ENCODE peak calls at places on chromosomes 2 and 18, in ten cellular contexts. O is glutamatergic neuron, F is mesothelial cell of epicardium, Z is body of pancreas, S is thoracic aorta, H is astrocyte of the spinal cord, J is GM10248, I is tibial nerve, R is neural crest cell, Q is HL-60. B is an unnamed sample.

GRCh38 chr2:160246356-160246755 is 46.3 kb upstream of the ITGB6 start:
- DNase-seq in O (no peak), S (no peak), Z (no peak), I (no peak), Q (no peak), R (no peak), H (peak), J (no peak), F (no peak), B (no peak)

GRCh38 chr2:191578031-191578430 is 99.9 kb upstream of the NABP1 start:
- DNase-seq in H (no peak), J (no peak), I (no peak), Q (no peak), O (no peak), F (no peak), R (no peak), S (no peak), Z (no peak), B (no peak)

GRCh38 chr2:142879191-142879590 is 1.7 kb downstream of the KYNU start:
- DNase-seq in O (no peak), H (no peak), J (no peak), I (no peak), Z (no peak), R (no peak), F (no peak), Q (no peak), S (no peak), B (no peak)

GRCh38 chr2:228681426-228681825 is 499.9 kb upstream of the SPHKAP start:
- DNase-seq in I (no peak), F (no peak), R (no peak), O (no peak), H (peak), S (no peak), J (no peak), Q (no peak), Z (no peak), B (peak)

GRCh38 chr2:50957880-50958279 is 74.1 kb downstream of the NRXN1 start:
- DNase-seq in S (no peak), F (no peak), R (no peak), I (no peak), J (no peak), Z (no peak), Q (no peak), O (no peak), H (peak), B (no peak)

GRCh38 chr2:227428731-227429285 is 41.1 kb upstream of the SCYGR1 start:
- DNase-seq in Z (no peak), F (no peak), R (no peak), I (no peak), S (no peak), J (no peak), Q (no peak), H (no peak), O (no peak), B (no peak)

GRCh38 chr2:234682492-234683228 is 185.8 kb upstream of the ARL4C start:
- DNase-seq in F (no peak), Q (no peak), S (no peak), H (peak), R (no peak), J (no peak), I (no peak), Z (no peak), O (peak), B (peak)

GRCh38 chr2:236047886-236048540 is 120.2 kb downstream of the GBX2 start:
- DNase-seq in H (no peak), I (no peak), Z (no peak), Q (no peak), F (no peak), S (no peak), J (no peak), O (no peak), R (no peak), B (no peak)

GRCh38 chr2:100978582-100979051 is 23.5 kb upstream of the RPL31 start:
- DNase-seq in F (no peak), Z (no peak), J (no peak), H (peak), Q (no peak), S (peak), I (no peak), R (no peak), O (no peak), B (peak)

GRCh38 chr2:193272011-193272410 is 1077.3 kb upstream of the TMEFF2 start:
- DNase-seq in F (no peak), Z (no peak), Q (peak), S (no peak), I (no peak), H (no peak), J (no peak), R (no peak), O (no peak), B (no peak)

GRCh38 chr2:61179701-61180639 is 18.0 kb downstream of the C2orf74 start:
- DNase-seq in H (peak), S (peak), F (no peak), I (no peak), R (no peak), Q (no peak), O (no peak), Z (peak), J (no peak), B (peak)

GRCh38 chr2:88738271-88738670 is 46.8 kb downstream of the RPIA start:
- DNase-seq in R (no peak), S (no peak), J (no peak), H (peak), O (no peak), Q (no peak), Z (no peak), I (no peak), F (no peak), B (peak)

GRCh38 chr18:58042826-58043362 is 1.1 kb upstream of the NEDD4L start:
- DNase-seq in R (no peak), H (no peak), J (no peak), O (no peak), Q (no peak), I (no peak), Z (no peak), F (no peak), S (no peak), B (no peak)

GRCh38 chr18:58043452-58044369 is at the start of gene NEDD4L:
- DNase-seq in F (peak), R (peak), O (peak), I (peak), Q (peak), S (peak), J (peak), H (peak), Z (peak), B (peak)

GRCh38 chr18:58046087-58046793 is 2.2 kb downstream of the NEDD4L start:
- DNase-seq in S (no peak), O (no peak), I (no peak), H (no peak), J (no peak), Z (no peak), F (no peak), Q (no peak), R (no peak), B (no peak)

GRCh38 chr18:58045265-58046086 is 1.4 kb downstream of the NEDD4L start:
- DNase-seq in S (no peak), R (peak), F (peak), H (peak), Z (peak), J (peak), O (peak), Q (no peak), I (no peak), B (no peak)

GRCh38 chr18:58044370-58045264 is 591 bp downstream of the NEDD4L start:
- DNase-seq in J (peak), Q (peak), S (peak), H (peak), Z (peak), F (peak), R (peak), I (peak), O (peak), B (no peak)
- TF ChIP-seq CTCF in J (no peak), Q (no peak), S (no peak), H (no peak), Z (peak), F (peak), R (peak), I (peak), O (no peak), B (no peak)

GRCh38 chr2:37326285-37326684 is 1.7 kb upstream of the PRKD3 start:
- DNase-seq in R (no peak), H (peak), J (no peak), F (no peak), S (no peak), I (peak), Z (peak), O (no peak), Q (no peak), B (peak)

GRCh38 chr2:37325625-37326071 is 1.0 kb upstream of the PRKD3 start:
- DNase-seq in S (no peak), H (no peak), Z (no peak), O (no peak), F (no peak), I (no peak), J (peak), R (no peak), Q (no peak), B (no peak)

GRCh38 chr2:37324536-37324785 is 172 bp downstream of the PRKD3 start:
- DNase-seq in S (peak), J (no peak), F (no peak), O (peak), R (no peak), Q (peak), Z (peak), H (peak), I (peak), B (peak)

GRCh38 chr2:37323770-37324535 is 680 bp downstream of the PRKD3 start:
- DNase-seq in Q (no peak), S (no peak), H (peak), J (peak), O (peak), R (peak), Z (peak), I (no peak), F (peak), B (peak)

DNA sequence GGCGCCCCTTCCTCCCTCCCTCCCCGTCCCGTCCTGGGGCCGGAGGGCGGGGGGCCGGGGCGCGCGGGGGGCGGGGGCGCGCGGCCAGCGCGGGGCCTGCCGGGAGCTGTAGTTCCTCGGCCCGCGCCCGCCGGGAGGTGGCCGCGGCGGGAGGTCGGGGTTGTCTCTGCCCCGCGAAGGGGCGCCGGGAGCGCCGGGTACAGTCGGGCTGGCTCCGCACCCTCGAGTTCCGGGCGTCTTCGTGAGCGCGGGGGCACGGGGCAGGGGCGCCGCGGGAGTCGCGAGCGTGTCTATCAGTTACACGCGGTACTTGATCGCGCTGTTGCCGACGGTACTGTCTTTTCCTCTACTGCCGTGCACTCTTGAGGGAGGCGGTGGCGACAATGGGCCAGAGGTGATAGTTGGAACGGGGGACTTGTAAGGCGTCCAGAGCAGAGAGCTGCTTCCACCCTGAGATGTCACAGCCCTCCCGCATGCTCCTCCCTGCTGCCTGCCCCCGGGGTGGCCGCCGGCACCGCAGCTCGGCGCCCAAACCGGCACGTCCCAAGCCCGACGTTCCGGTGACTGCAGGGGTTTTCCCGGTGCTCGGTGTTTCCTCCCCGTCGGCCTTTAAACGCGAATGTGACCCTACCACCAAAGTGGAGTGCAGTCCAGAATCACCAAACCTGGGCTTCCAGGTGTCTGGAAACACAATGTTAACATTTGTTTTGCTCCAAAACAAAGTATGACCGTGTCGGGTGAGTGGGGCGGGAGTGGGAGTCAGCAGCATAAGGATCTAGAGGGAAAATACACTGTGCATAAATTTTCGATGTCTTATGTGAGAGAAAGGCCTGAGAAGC is at the start of gene PRKD3:
- DNase-seq in R (peak), J (peak), Z (no peak), Q (no peak), I (peak), H (peak), S (no peak), O (peak), F (peak), B (peak)
- TF ChIP-seq CTCF in R (no peak), J (no peak), Z (no peak), Q (no peak), I (peak), H (no peak), S (peak), O (no peak), F (no peak), B (no peak)

GRCh38 chr2:200308421-200309295 is 2.2 kb downstream of the SPATS2L start:
- DNase-seq in R (no peak), Q (no peak), I (no peak), J (no peak), Z (no peak), F (no peak), O (no peak), S (no peak), H (peak), B (peak)
- TF ChIP-seq CTCF in R (no peak), Q (no peak), I (no peak), J (peak), Z (no peak), F (no peak), O (no peak), S (no peak), H (no peak), B (peak)

DNA sequence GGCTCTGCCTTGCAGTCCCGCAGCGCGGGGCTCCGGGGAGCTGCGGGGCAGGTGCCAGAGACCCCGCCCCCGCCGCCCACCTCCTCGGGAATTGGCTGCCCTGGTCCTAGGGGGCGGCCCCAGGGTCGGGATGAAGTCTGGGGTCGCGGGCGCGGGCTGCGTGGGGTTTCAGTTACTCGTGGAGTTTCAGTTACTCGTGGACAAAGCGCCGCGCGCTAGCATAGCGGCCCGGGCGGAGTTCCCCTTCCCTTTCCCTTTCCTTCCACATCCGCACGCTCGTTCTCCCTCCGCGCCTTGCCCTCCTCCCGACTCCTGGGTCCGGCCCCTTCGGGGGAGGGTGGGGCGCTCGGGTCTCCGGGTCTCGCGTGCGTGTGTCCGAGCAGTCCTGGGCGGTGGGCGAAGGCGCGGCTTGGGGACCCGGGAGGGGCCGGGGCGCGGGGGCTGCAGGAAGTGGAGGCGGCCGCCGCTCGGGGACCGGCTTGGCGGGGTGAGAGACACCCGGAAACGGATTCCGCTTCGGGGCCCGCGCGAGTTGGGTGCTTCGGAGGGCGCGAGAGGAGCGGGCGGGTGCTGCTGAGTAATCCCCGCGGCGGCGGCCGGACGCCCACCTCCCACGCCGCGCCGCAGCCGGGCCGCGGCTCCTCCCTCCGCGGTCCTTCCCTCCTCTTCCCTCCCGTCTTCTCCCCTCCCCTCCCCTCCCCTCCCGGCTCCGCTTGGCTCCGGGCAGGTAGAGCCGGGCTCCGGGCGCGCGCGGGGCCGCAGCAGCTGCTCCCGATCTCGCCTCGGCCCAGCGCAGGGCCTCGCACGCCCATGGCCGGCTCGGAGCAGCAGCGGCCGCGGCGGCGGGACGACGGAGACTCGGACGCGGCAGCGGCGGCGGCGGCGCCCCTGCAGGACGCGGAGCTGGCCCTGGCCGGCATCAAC is at the start of gene TTC39C:
- DNase-seq in F (peak), I (peak), Q (peak), O (peak), S (peak), H (peak), J (peak), Z (peak), R (peak), B (peak)
- TF ChIP-seq CTCF in F (no peak), I (no peak), Q (no peak), O (no peak), S (no peak), H (no peak), J (no peak), Z (no peak), R (no peak), B (no peak)